ENCODE peak calls at places on chromosomes 3 and 15, in seven cellular contexts. G is pancreas; F is right lobe of liver; A is mammary epithelial cell; V is ovary; X is CD8-positive, alpha-beta T cell; N is SJSA1. S is an unnamed sample.

GRCh38 chr3:98980915-98981596 is 79.6 kb upstream of the DCBLD2 start:
- DNase-seq in X (no peak), A (peak; percentile 93), G (no peak), N (peak; percentile 22), F (no peak), V (no peak), S (no peak)

GRCh38 chr3:160929595-160929994 is 173.6 kb downstream of the PPM1L start:
- DNase-seq in G (no peak), N (peak; percentile 3), A (no peak), V (no peak), X (no peak), F (no peak), S (no peak)

GRCh38 chr3:150733373-150733935 is 29.5 kb downstream of the SIAH2 start:
- DNase-seq in X (no peak), V (no peak), F (no peak), A (no peak), N (no peak), G (no peak), S (no peak)

GRCh38 chr15:66004618-66005262 is 135.4 kb downstream of the RAB11A start:
- DNase-seq in G (no peak), N (peak; percentile 15), V (no peak), F (no peak), X (no peak), A (peak; percentile 19), S (no peak)

GRCh38 chr3:50172615-50173220 is 17.6 kb downstream of the SEMA3F start:
- DNase-seq in A (no peak), X (no peak), V (no peak), F (no peak), G (no peak), N (no peak), S (no peak)

GRCh38 chr15:70281811-70282307 is 184.1 kb upstream of the TLE3 start:
- DNase-seq in X (no peak), V (no peak), N (peak; percentile 5), A (peak; percentile 57), G (no peak), F (no peak), S (peak; percentile 25)

GRCh38 chr15:57227899-57228298 is 148.4 kb upstream of the CGNL1 start:
- DNase-seq in F (no peak), X (no peak), V (no peak), G (no peak), N (peak; percentile 55), A (no peak), S (no peak)

GRCh38 chr15:34336947-34337556 is 529 bp downstream of the SLC12A6 start:
- DNase-seq in A (peak; percentile 9), G (no peak), V (no peak), F (peak; percentile 53), X (no peak), N (no peak), S (no peak)

GRCh38 chr15:99704444-99704838 is 28.8 kb downstream of the LYSMD4 start:
- DNase-seq in A (peak; percentile 83), X (peak; percentile 19), G (no peak), F (no peak), N (peak; percentile 78), V (no peak), S (no peak)

GRCh38 chr3:44468572-44469520 is 8.6 kb downstream of the ZNF445 start:
- DNase-seq in N (no peak), X (no peak), F (no peak), G (no peak), A (peak; percentile 85), V (no peak), S (no peak)

GRCh38 chr3:129595544-129596193 is 10.8 kb downstream of the PLXND1 start:
- DNase-seq in F (no peak), N (no peak), X (no peak), A (no peak), G (no peak), V (no peak), S (no peak)

GRCh38 chr3:133662256-133662773 is 574 bp upstream of the TOPBP1 start:
- DNase-seq in X (no peak), A (peak; percentile 60), V (no peak), N (no peak), F (no peak), G (no peak), S (no peak)

GRCh38 chr3:179297971-179298725 is 24.7 kb upstream of the ZNF639 start:
- DNase-seq in F (no peak), X (no peak), V (no peak), G (no peak), A (no peak), N (no peak), S (no peak)

GRCh38 chr3:184177331-184177731 is 2.7 kb downstream of the AP2M1 start:
- DNase-seq in F (no peak), V (no peak), A (no peak), N (no peak), X (no peak), G (no peak), S (no peak)

GRCh38 chr15:90336705-90337141 is 15.4 kb upstream of the ZNF774 start:
- DNase-seq in V (no peak), N (peak; percentile 75), A (peak; percentile 90), X (no peak), F (no peak), G (no peak), S (peak; percentile 59)

GRCh38 chr15:39216816-39217215 is 364.1 kb upstream of the THBS1 start:
- DNase-seq in V (no peak), X (no peak), N (no peak), F (no peak), G (no peak), A (no peak), S (no peak)

GRCh38 chr3:100254168-100254777 is 6.5 kb upstream of the TBC1D23 start:
- DNase-seq in G (no peak), X (no peak), V (peak; percentile 60), N (peak; percentile 50), A (peak; percentile 26), F (no peak), S (peak; percentile 37)

GRCh38 chr15:101480613-101481380 is 8.7 kb downstream of the PCSK6 start:
- DNase-seq in N (no peak), F (no peak), G (no peak), X (no peak), A (no peak), V (no peak), S (no peak)

GRCh38 chr3:195847061-195847950 is 35.6 kb upstream of the MUC4 start:
- DNase-seq in G (no peak), X (no peak), V (no peak), N (peak; percentile 60), A (no peak), F (peak; percentile 87), S (peak; percentile 62)

GRCh38 chr3:184788751-184789150 is 23.2 kb upstream of the VPS8 start:
- DNase-seq in A (peak; percentile 61), N (no peak), V (no peak), X (no peak), F (no peak), G (no peak), S (no peak)

GRCh38 chr3:177251756-177252155 is 54.5 kb upstream of the TBL1XR1 start:
- DNase-seq in V (no peak), X (no peak), N (no peak), A (no peak), G (no peak), F (no peak), S (no peak)

GRCh38 chr15:74709011-74709410 is 13.2 kb upstream of the EDC3 start:
- DNase-seq in F (no peak), V (no peak), G (no peak), N (no peak), X (no peak), A (no peak), S (no peak)

GRCh38 chr3:188947983-188948657 is 223.7 kb upstream of the TPRG1 start:
- DNase-seq in F (peak; percentile 93), N (no peak), X (no peak), G (peak; percentile 82), A (peak; percentile 79), V (peak; percentile 98), S (peak; percentile 87)

GRCh38 chr3:146350852-146351251 is 99.9 kb upstream of the PLSCR4 start:
- DNase-seq in V (no peak), N (no peak), X (no peak), G (no peak), A (no peak), F (no peak), S (no peak)
- H3K9me3 ChIP-seq in V (no peaks in the 10 kb centered on the region), N (no peaks in the 10 kb centered on the region), X (no peaks in the 10 kb centered on the region), G (no peaks in the 10 kb centered on the region), A (no peaks in the 10 kb centered on the region), F (no peaks in the 10 kb centered on the region), S (peaks cover 1% of the 10 kb centered on the region)

GRCh38 chr3:101509276-101509675 is 3.7 kb downstream of the SENP7 start:
- DNase-seq in X (no peak), N (peak; percentile 2), G (no peak), F (no peak), V (no peak), A (no peak), S (no peak)

GRCh38 chr3:101512521-101513418 is at the start of gene SENP7:
- DNase-seq in N (peak; percentile 95), A (peak; percentile 83), X (peak; percentile 70), F (peak; percentile 87), V (peak; percentile 84), G (peak; percentile 84), S (peak; percentile 86)

GRCh38 chr3:101513419-101513986 is 491 bp upstream of the SENP7 start:
- DNase-seq in V (no peak), A (no peak), X (no peak), F (no peak), N (no peak), G (no peak), S (no peak)

GRCh38 chr3:101509811-101510210 is 3.2 kb downstream of the SENP7 start:
- DNase-seq in F (no peak), V (no peak), N (peak; percentile 22), G (no peak), A (peak; percentile 31), X (no peak), S (no peak)
- H3K4me3 ChIP-seq in F (no peak overlapping the region), V (no peak overlapping the region), N (no peak overlapping the region), G (no peak overlapping the region), A (no peak overlapping the region), X (no peak overlapping the region), S (no peak overlapping the region)

GRCh38 chr15:20644026-20644425 is 102.4 kb upstream of the GOLGA6L6 start:
- DNase-seq in X (no peak), V (no peak), N (no peak), G (no peak), A (no peak), F (no peak), S (peak; percentile 61)
- H3K9me3 ChIP-seq in X (no peaks in the 10 kb centered on the region), V (no peaks in the 10 kb centered on the region), N (no peaks in the 10 kb centered on the region), G (no peaks in the 10 kb centered on the region), A (no peaks in the 10 kb centered on the region), F (no peaks in the 10 kb centered on the region), S (no peaks in the 10 kb centered on the region)

DNA sequence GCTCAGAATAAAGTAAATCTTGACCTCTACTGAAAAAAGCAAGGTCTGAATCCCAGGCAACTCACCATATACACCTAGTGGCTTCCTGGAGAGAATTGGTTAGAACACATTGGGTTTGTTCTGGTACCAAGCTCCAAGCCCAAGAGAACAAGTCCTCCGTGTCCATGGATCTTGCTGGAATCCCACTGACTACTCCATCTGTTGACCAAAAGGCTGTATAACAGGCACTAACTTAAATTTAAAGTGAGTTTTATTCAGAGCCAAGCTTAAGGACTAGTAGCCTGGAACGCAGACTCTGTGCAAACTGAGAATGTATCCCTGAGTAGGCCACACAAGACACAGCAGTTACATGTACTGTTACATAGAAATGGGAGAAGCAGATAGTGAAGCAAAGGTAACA is 342.1 kb upstream of the LRRC3B start:
- DNase-seq in N (no peak), V (no peak), F (no peak), X (no peak), A (no peak), G (no peak), S (no peak)
- H3K4me3 ChIP-seq in N (no peak overlapping the region), V (no peak overlapping the region), F (no peak overlapping the region), X (no peak overlapping the region), A (no peak overlapping the region), G (no peak overlapping the region), S (no peak overlapping the region)

GRCh38 chr3:13916375-13916774 is 36.5 kb upstream of the WNT7A start:
- DNase-seq in G (no peak), N (no peak), X (no peak), F (no peak), A (no peak), V (no peak), S (no peak)
- H3K9me3 ChIP-seq in G (no peaks in the 10 kb centered on the region), N (no peaks in the 10 kb centered on the region), X (peaks cover 12% of the 10 kb centered on the region), F (peaks cover 3% of the 10 kb centered on the region), A (no peaks in the 10 kb centered on the region), V (peaks cover 4% of the 10 kb centered on the region), S (no peaks in the 10 kb centered on the region)